ENCODE peak calls at places on chromosome 7, in four cellular contexts. One of them, this sample, is unnamed. For H3K36me3, the result is how much of the 10 kb centered on the place peaks cover.

GRCh38 chr7:46360811-46361210 is 439.7 kb upstream of the IGFBP3 start:
- DNase-seq in fibroblast of lung: no peak
- DNase-seq in GM23248: no peak
- DNase-seq in astrocyte: no peak
- DNase-seq in this sample: peak

GRCh38 chr7:64849250-64849923 is 53.7 kb upstream of the ZNF273 start:
- DNase-seq in fibroblast of lung: no peak
- DNase-seq in GM23248: peak
- DNase-seq in astrocyte: peak
- DNase-seq in this sample: peak

GRCh38 chr7:126119981-126120380 is 1132.8 kb downstream of the GRM8 start:
- DNase-seq in fibroblast of lung: no peak
- DNase-seq in GM23248: no peak
- DNase-seq in astrocyte: no peak
- DNase-seq in this sample: no peak

GRCh38 chr7:87218941-87219544 is 489 bp downstream of the TMEM243 start:
- DNase-seq in fibroblast of lung: peak
- DNase-seq in GM23248: peak
- DNase-seq in astrocyte: peak
- DNase-seq in this sample: no peak

GRCh38 chr7:81232084-81232799 is 313.4 kb upstream of the SEMA3C start:
- DNase-seq in fibroblast of lung: no peak
- DNase-seq in GM23248: no peak
- DNase-seq in astrocyte: no peak
- DNase-seq in this sample: no peak

GRCh38 chr7:155348806-155349205 is 51.1 kb downstream of the INSIG1 start:
- DNase-seq in fibroblast of lung: no peak
- DNase-seq in GM23248: no peak
- DNase-seq in astrocyte: no peak
- DNase-seq in this sample: no peak

GRCh38 chr7:98733036-98733435 is 116.0 kb downstream of the NPTX2 start:
- DNase-seq in fibroblast of lung: peak
- DNase-seq in GM23248: peak
- DNase-seq in astrocyte: no peak
- DNase-seq in this sample: peak

GRCh38 chr7:47074702-47075153 is 507.2 kb downstream of the TNS3 start:
- DNase-seq in fibroblast of lung: peak
- DNase-seq in GM23248: no peak
- DNase-seq in astrocyte: no peak
- DNase-seq in this sample: no peak

GRCh38 chr7:127863082-127863481 is 168.2 kb downstream of the LRRC4 start:
- DNase-seq in fibroblast of lung: no peak
- DNase-seq in GM23248: no peak
- DNase-seq in astrocyte: no peak
- DNase-seq in this sample: no peak

GRCh38 chr7:6071406-6071805 is 40.2 kb downstream of the ANKRD61 start:
- DNase-seq in fibroblast of lung: no peak
- DNase-seq in GM23248: no peak
- DNase-seq in astrocyte: no peak
- DNase-seq in this sample: no peak

GRCh38 chr7:28211006-28211405 is 30.4 kb upstream of the JAZF1 start:
- DNase-seq in fibroblast of lung: no peak
- DNase-seq in GM23248: no peak
- DNase-seq in astrocyte: peak
- DNase-seq in this sample: no peak

GRCh38 chr7:26681819-26682418 is 182.5 kb downstream of the SKAP2 start:
- DNase-seq in fibroblast of lung: peak
- DNase-seq in GM23248: peak
- DNase-seq in astrocyte: no peak
- DNase-seq in this sample: no peak

GRCh38 chr7:114530074-114530611 is 115.5 kb downstream of the FOXP2 start:
- DNase-seq in fibroblast of lung: peak
- DNase-seq in GM23248: peak
- DNase-seq in astrocyte: peak
- DNase-seq in this sample: no peak

GRCh38 chr7:128266891-128267839 is 26.1 kb downstream of the LEP start:
- DNase-seq in fibroblast of lung: peak
- DNase-seq in GM23248: peak
- DNase-seq in astrocyte: peak
- DNase-seq in this sample: peak

GRCh38 chr7:147803625-147804024 is 786.9 kb upstream of the C7orf33 start:
- DNase-seq in fibroblast of lung: peak
- DNase-seq in GM23248: no peak
- DNase-seq in astrocyte: no peak
- DNase-seq in this sample: no peak

GRCh38 chr7:2372724-2373123 is 18.1 kb downstream of the EIF3B start:
- DNase-seq in fibroblast of lung: no peak
- DNase-seq in GM23248: no peak
- DNase-seq in astrocyte: no peak
- DNase-seq in this sample: no peak

GRCh38 chr7:117164578-117164977 is 158.3 kb downstream of the WNT2 start:
- DNase-seq in fibroblast of lung: peak
- DNase-seq in GM23248: peak
- DNase-seq in astrocyte: peak
- DNase-seq in this sample: no peak

GRCh38 chr7:471866-472639 is 47.6 kb downstream of the PDGFA start:
- DNase-seq in fibroblast of lung: peak
- DNase-seq in GM23248: peak
- DNase-seq in astrocyte: peak
- DNase-seq in this sample: no peak

GRCh38 chr7:106070201-106070551 is 41.9 kb downstream of the SYPL1 start:
- DNase-seq in fibroblast of lung: no peak
- DNase-seq in GM23248: no peak
- DNase-seq in astrocyte: no peak
- DNase-seq in this sample: no peak

GRCh38 chr7:42014625-42015412 is 222.2 kb downstream of the GLI3 start:
- DNase-seq in fibroblast of lung: peak
- DNase-seq in GM23248: peak
- DNase-seq in astrocyte: no peak
- DNase-seq in this sample: peak

GRCh38 chr7:31228957-31229356 is 111.6 kb downstream of the NEUROD6 start:
- DNase-seq in fibroblast of lung: no peak
- DNase-seq in GM23248: no peak
- DNase-seq in astrocyte: no peak
- DNase-seq in this sample: no peak

GRCh38 chr7:44083796-44084195 is 1.5 kb upstream of the POLM start:
- DNase-seq in fibroblast of lung: no peak
- DNase-seq in GM23248: no peak
- DNase-seq in astrocyte: no peak
- DNase-seq in this sample: no peak

GRCh38 chr7:118080947-118081346 is 103.0 kb upstream of the LSM8 start:
- DNase-seq in fibroblast of lung: peak
- DNase-seq in GM23248: peak
- DNase-seq in astrocyte: peak
- DNase-seq in this sample: no peak

GRCh38 chr7:81267508-81267907 is 348.7 kb upstream of the SEMA3C start:
- DNase-seq in fibroblast of lung: no peak
- DNase-seq in GM23248: peak
- DNase-seq in astrocyte: peak
- DNase-seq in this sample: no peak

GRCh38 chr7:80346704-80347103 is 165.2 kb downstream of the GNAT3 start:
- DNase-seq in fibroblast of lung: peak
- DNase-seq in GM23248: peak
- DNase-seq in astrocyte: peak
- DNase-seq in this sample: no peak

GRCh38 chr7:96558530-96558929 is 151.1 kb downstream of the SEM1 start:
- DNase-seq in fibroblast of lung: peak
- DNase-seq in GM23248: peak
- DNase-seq in astrocyte: no peak
- DNase-seq in this sample: no peak

GRCh38 chr7:157318015-157318706 is 18.6 kb upstream of the DNAJB6 start:
- DNase-seq in fibroblast of lung: no peak
- DNase-seq in GM23248: peak
- DNase-seq in astrocyte: peak
- DNase-seq in this sample: no peak

GRCh38 chr7:45088821-45089313 is at the start of gene NACAD:
- DNase-seq in fibroblast of lung: no peak
- DNase-seq in GM23248: peak
- DNase-seq in astrocyte: peak
- DNase-seq in this sample: peak

GRCh38 chr7:22060197-22060596 is 114.5 kb upstream of the CDCA7L start:
- DNase-seq in fibroblast of lung: no peak
- DNase-seq in GM23248: no peak
- DNase-seq in astrocyte: no peak
- DNase-seq in this sample: no peak

GRCh38 chr7:22064816-22065215 is 119.1 kb upstream of the CDCA7L start:
- DNase-seq in fibroblast of lung: no peak
- DNase-seq in GM23248: no peak
- DNase-seq in astrocyte: no peak
- DNase-seq in this sample: no peak

GRCh38 chr7:22061781-22062180 is 116.1 kb upstream of the CDCA7L start:
- DNase-seq in fibroblast of lung: no peak
- DNase-seq in GM23248: peak
- DNase-seq in astrocyte: peak
- DNase-seq in this sample: no peak

GRCh38 chr7:22066484-22066883 is 120.8 kb upstream of the CDCA7L start:
- DNase-seq in fibroblast of lung: no peak
- DNase-seq in GM23248: no peak
- DNase-seq in astrocyte: no peak
- DNase-seq in this sample: no peak

DNA sequence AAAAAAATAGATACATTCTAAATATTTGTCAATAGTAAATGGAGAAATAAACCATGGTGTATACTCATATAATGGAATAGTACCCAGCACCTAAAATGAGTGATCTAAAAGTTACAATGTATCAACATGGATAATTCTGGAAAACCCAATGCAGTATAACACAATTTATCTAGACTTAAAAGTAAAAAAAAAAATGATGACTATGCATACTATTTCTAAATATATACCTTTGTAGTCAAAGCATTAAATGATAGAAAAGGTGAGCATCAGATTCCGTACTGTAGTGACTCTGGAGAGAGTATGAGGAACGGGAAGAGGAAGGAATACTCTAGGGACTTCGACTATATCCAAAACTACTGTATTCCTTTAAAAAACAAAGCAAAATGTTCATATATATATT is 115.2 kb upstream of the CDCA7L start:
- DNase-seq in fibroblast of lung: no peak
- DNase-seq in GM23248: no peak
- DNase-seq in astrocyte: no peak
- DNase-seq in this sample: no peak
- H3K36me3 ChIP-seq in fibroblast of lung: under half
- H3K36me3 ChIP-seq in GM23248: under half
- H3K36me3 ChIP-seq in astrocyte: under half
- H3K36me3 ChIP-seq in this sample: under half

GRCh38 chr7:73703985-73704639 is 15.4 kb downstream of the STX1A start:
- DNase-seq in fibroblast of lung: peak
- DNase-seq in GM23248: peak
- DNase-seq in astrocyte: no peak
- DNase-seq in this sample: peak

GRCh38 chr7:73702665-73703064 is 16.8 kb downstream of the STX1A start:
- DNase-seq in fibroblast of lung: no peak
- DNase-seq in GM23248: no peak
- DNase-seq in astrocyte: no peak
- DNase-seq in this sample: no peak

GRCh38 chr7:73702226-73702625 is 17.2 kb downstream of the STX1A start:
- DNase-seq in fibroblast of lung: no peak
- DNase-seq in GM23248: no peak
- DNase-seq in astrocyte: no peak
- DNase-seq in this sample: no peak

GRCh38 chr7:73703649-73703984 is 15.9 kb downstream of the STX1A start:
- DNase-seq in fibroblast of lung: no peak
- DNase-seq in GM23248: no peak
- DNase-seq in astrocyte: no peak
- DNase-seq in this sample: no peak

GRCh38 chr7:73703225-73703624 is 16.2 kb downstream of the STX1A start:
- DNase-seq in fibroblast of lung: no peak
- DNase-seq in GM23248: no peak
- DNase-seq in astrocyte: no peak
- DNase-seq in this sample: no peak
- H3K36me3 ChIP-seq in fibroblast of lung: under half
- H3K36me3 ChIP-seq in GM23248: under half
- H3K36me3 ChIP-seq in astrocyte: under half
- H3K36me3 ChIP-seq in this sample: half or more

GRCh38 chr7:67341153-67341768 is 344.6 kb downstream of the TYW1 start:
- DNase-seq in fibroblast of lung: no peak
- DNase-seq in GM23248: no peak
- DNase-seq in astrocyte: no peak
- DNase-seq in this sample: no peak
- H3K36me3 ChIP-seq in fibroblast of lung: under half
- H3K36me3 ChIP-seq in GM23248: under half
- H3K36me3 ChIP-seq in astrocyte: under half
- H3K36me3 ChIP-seq in this sample: under half

DNA sequence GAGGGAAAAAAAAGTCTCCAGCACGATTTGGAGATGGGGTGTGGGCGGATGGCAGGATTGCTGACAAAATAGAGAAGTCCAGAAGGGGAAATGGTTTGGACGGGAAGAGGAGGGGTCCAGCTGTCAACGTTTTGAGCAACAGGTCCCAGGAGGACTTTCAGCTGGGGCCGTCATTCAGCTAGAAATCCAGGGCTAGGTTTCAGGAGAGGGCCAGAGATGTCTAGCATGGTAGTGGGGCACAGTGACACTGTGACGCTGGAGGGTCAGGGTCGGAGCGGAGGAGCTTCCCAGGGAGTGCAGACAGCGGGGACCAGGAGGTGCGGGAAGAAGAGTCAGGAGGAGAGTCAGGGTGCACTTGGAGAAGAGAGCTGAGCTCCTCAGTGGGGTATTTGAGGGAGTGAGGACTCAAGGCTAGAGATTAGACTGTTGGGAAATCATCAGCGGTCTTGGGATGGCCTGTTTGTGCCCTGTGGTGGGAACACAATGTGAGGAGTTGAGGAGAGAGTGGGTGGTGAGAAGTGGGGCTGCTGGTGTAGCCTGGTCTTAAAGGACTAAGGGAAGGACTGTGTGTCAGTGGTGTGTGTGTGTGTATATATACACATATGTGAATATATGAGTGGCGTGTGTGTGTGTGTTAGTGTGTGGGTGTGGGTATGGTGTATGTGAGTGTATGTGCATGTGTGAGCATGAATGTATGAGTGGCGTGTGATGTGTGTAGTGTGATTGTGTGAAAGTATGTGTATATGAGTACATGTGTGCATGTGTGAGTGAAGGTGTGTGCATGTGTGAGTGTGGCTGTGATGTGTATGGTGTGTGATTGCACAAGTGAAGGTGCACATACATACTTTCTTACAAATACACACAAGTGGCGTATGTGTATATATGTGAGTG is 3.8 kb downstream of the ZYX start:
- DNase-seq in fibroblast of lung: no peak
- DNase-seq in GM23248: peak
- DNase-seq in astrocyte: no peak
- DNase-seq in this sample: no peak
- H3K36me3 ChIP-seq in fibroblast of lung: under half
- H3K36me3 ChIP-seq in GM23248: under half
- H3K36me3 ChIP-seq in astrocyte: half or more
- H3K36me3 ChIP-seq in this sample: under half

DNA sequence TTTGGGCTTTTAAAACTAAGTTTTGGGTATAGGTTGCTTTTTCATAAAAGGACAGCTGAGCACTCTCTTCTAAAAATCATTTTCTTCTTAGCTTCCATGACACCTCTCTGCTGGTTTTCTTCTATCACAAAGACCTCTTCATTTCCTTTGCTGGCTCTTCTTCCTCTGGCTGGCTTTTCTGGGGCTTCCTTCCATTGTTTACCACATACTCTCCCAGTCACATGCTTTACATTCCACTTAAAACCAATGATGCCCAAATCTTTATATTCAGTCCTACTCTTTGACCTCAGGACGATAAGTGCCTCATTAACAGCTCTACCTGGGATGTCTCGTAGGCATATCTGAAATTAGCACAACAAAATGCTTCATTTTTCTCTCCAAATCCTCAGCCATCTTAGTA is 26.8 kb downstream of the FAM133B start:
- DNase-seq in fibroblast of lung: no peak
- DNase-seq in GM23248: no peak
- DNase-seq in astrocyte: no peak
- DNase-seq in this sample: no peak
- H3K36me3 ChIP-seq in fibroblast of lung: under half
- H3K36me3 ChIP-seq in GM23248: under half
- H3K36me3 ChIP-seq in astrocyte: under half
- H3K36me3 ChIP-seq in this sample: under half